ENCODE peak calls at places on chromosomes 4 and X, in seven cellular contexts. One of them, this sample, is unnamed.

GRCh38 chr4:11418610-11419009 is 10.1 kb downstream of the HS3ST1 start:
- DNase-seq in endodermal cell: peak; percentile 56
- DNase-seq in CD8-positive, alpha-beta memory T cell: peak; percentile 9
- DNase-seq in brain microvascular endothelial cell: no peak
- DNase-seq in cardiac muscle cell: no peak
- DNase-seq in iPS DF 6.9: no peak
- DNase-seq in fibroblast of lung: no peak
- DNase-seq in this sample: no peak

GRCh38 chr4:8847764-8848163 is 23.9 kb downstream of the HMX1 start:
- DNase-seq in iPS DF 6.9: no peak
- DNase-seq in endodermal cell: peak; percentile 55
- DNase-seq in fibroblast of lung: no peak
- DNase-seq in cardiac muscle cell: peak; percentile 55
- DNase-seq in CD8-positive, alpha-beta memory T cell: no peak
- DNase-seq in brain microvascular endothelial cell: peak; percentile 3
- DNase-seq in this sample: no peak

GRCh38 chr4:182555997-182556418 is 312.8 kb downstream of the TENM3 start:
- DNase-seq in cardiac muscle cell: no peak
- DNase-seq in endodermal cell: peak; percentile 66
- DNase-seq in brain microvascular endothelial cell: peak; percentile 70
- DNase-seq in iPS DF 6.9: peak; percentile 54
- DNase-seq in CD8-positive, alpha-beta memory T cell: no peak
- DNase-seq in fibroblast of lung: peak; percentile 92
- DNase-seq in this sample: no peak

GRCh38 chr4:79923290-79923689 is 149.7 kb downstream of the ANTXR2 start:
- DNase-seq in CD8-positive, alpha-beta memory T cell: no peak
- DNase-seq in fibroblast of lung: no peak
- DNase-seq in iPS DF 6.9: no peak
- DNase-seq in cardiac muscle cell: peak; percentile 5
- DNase-seq in brain microvascular endothelial cell: no peak
- DNase-seq in endodermal cell: no peak
- DNase-seq in this sample: no peak

GRCh38 chr4:89719536-89719935 is 117.4 kb downstream of the SNCA start:
- DNase-seq in CD8-positive, alpha-beta memory T cell: no peak
- DNase-seq in fibroblast of lung: no peak
- DNase-seq in cardiac muscle cell: no peak
- DNase-seq in iPS DF 6.9: no peak
- DNase-seq in endodermal cell: no peak
- DNase-seq in brain microvascular endothelial cell: no peak
- DNase-seq in this sample: no peak

GRCh38 chrX:46758956-46759644 is at the start of gene SLC9A7:
- DNase-seq in endodermal cell: peak; percentile 96
- DNase-seq in brain microvascular endothelial cell: peak; percentile 59
- DNase-seq in fibroblast of lung: peak; percentile 66
- DNase-seq in cardiac muscle cell: peak; percentile 80
- DNase-seq in iPS DF 6.9: no peak
- DNase-seq in CD8-positive, alpha-beta memory T cell: peak; percentile 75
- DNase-seq in this sample: peak; percentile 0

GRCh38 chr4:59060002-59060846 is 1950.0 kb upstream of the IGFBP7 start:
- DNase-seq in brain microvascular endothelial cell: no peak
- DNase-seq in cardiac muscle cell: no peak
- DNase-seq in endodermal cell: no peak
- DNase-seq in iPS DF 6.9: no peak
- DNase-seq in CD8-positive, alpha-beta memory T cell: no peak
- DNase-seq in fibroblast of lung: no peak
- DNase-seq in this sample: no peak

GRCh38 chr4:34516524-34516923 is 1727.8 kb downstream of the ARAP2 start:
- DNase-seq in brain microvascular endothelial cell: no peak
- DNase-seq in cardiac muscle cell: no peak
- DNase-seq in endodermal cell: no peak
- DNase-seq in CD8-positive, alpha-beta memory T cell: no peak
- DNase-seq in fibroblast of lung: no peak
- DNase-seq in iPS DF 6.9: no peak
- DNase-seq in this sample: no peak

GRCh38 chr4:38273369-38273768 is 313.2 kb downstream of the PTTG2 start:
- DNase-seq in endodermal cell: no peak
- DNase-seq in CD8-positive, alpha-beta memory T cell: no peak
- DNase-seq in iPS DF 6.9: no peak
- DNase-seq in cardiac muscle cell: no peak
- DNase-seq in fibroblast of lung: no peak
- DNase-seq in brain microvascular endothelial cell: no peak
- DNase-seq in this sample: no peak

GRCh38 chr4:188246488-188246887 is 107.2 kb downstream of the TRIML1 start:
- DNase-seq in endodermal cell: peak; percentile 76
- DNase-seq in iPS DF 6.9: no peak
- DNase-seq in CD8-positive, alpha-beta memory T cell: no peak
- DNase-seq in brain microvascular endothelial cell: no peak
- DNase-seq in cardiac muscle cell: no peak
- DNase-seq in fibroblast of lung: no peak
- DNase-seq in this sample: no peak

GRCh38 chr4:114041117-114041475 is 61.6 kb upstream of the ARSJ start:
- DNase-seq in fibroblast of lung: peak; percentile 58
- DNase-seq in endodermal cell: no peak
- DNase-seq in CD8-positive, alpha-beta memory T cell: no peak
- DNase-seq in iPS DF 6.9: no peak
- DNase-seq in cardiac muscle cell: no peak
- DNase-seq in brain microvascular endothelial cell: no peak
- DNase-seq in this sample: no peak
- H3K27ac ChIP-seq in fibroblast of lung: peak overlapping the region; percentile 65
- H3K27ac ChIP-seq in endodermal cell: no peak overlapping the region
- H3K27ac ChIP-seq in CD8-positive, alpha-beta memory T cell: no peak overlapping the region
- H3K27ac ChIP-seq in iPS DF 6.9: no peak overlapping the region
- H3K27ac ChIP-seq in cardiac muscle cell: no peak overlapping the region
- H3K27ac ChIP-seq in brain microvascular endothelial cell: no peak overlapping the region
- H3K27ac ChIP-seq in this sample: no peak overlapping the region

GRCh38 chrX:78103656-78104446 is at the start of gene PGK1:
- DNase-seq in fibroblast of lung: peak; percentile 98
- DNase-seq in cardiac muscle cell: peak; percentile 93
- DNase-seq in CD8-positive, alpha-beta memory T cell: peak; percentile 93
- DNase-seq in brain microvascular endothelial cell: peak; percentile 96
- DNase-seq in iPS DF 6.9: peak; percentile 57
- DNase-seq in endodermal cell: peak; percentile 96
- DNase-seq in this sample: peak; percentile 90
- H3K27ac ChIP-seq in fibroblast of lung: peak within 1 kb of the TSS; percentile 95
- H3K27ac ChIP-seq in cardiac muscle cell: peak within 1 kb of the TSS; percentile 90
- H3K27ac ChIP-seq in CD8-positive, alpha-beta memory T cell: peak within 1 kb of the TSS; percentile 98
- H3K27ac ChIP-seq in brain microvascular endothelial cell: peak within 1 kb of the TSS; percentile 87
- H3K27ac ChIP-seq in iPS DF 6.9: no peak within 1 kb of the TSS
- H3K27ac ChIP-seq in endodermal cell: peak within 1 kb of the TSS; percentile 82
- H3K27ac ChIP-seq in this sample: peak within 1 kb of the TSS; percentile 86

DNA sequence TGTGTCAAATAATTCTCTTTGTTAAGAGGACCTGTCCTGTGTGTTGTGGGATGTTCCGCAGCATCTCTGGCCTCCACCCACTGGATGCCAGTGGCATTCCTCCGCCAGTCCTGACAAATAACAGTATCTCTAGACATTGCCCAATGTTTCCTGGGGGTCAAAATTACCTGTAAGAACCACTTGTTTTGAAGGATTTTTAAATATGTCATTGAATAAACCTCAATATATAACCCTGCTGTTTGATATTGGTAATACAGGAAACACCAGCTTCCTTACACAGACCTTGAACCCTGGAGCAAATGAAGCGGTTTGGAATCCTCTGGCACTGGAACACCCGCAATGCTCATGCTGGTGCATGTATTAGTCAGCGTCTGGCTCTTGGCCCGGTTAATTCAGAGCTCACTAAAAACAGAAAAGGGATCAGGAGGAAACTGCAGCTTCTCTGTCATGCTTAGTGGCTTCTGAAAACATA is 101.3 kb downstream of the TBL1X start:
- DNase-seq in CD8-positive, alpha-beta memory T cell: peak; percentile 4
- DNase-seq in brain microvascular endothelial cell: peak; percentile 85
- DNase-seq in fibroblast of lung: peak; percentile 91
- DNase-seq in cardiac muscle cell: no peak
- DNase-seq in iPS DF 6.9: no peak
- DNase-seq in endodermal cell: no peak
- DNase-seq in this sample: peak; percentile 8
- H3K27ac ChIP-seq in CD8-positive, alpha-beta memory T cell: no peak overlapping the region
- H3K27ac ChIP-seq in brain microvascular endothelial cell: peak overlapping the region; percentile 27
- H3K27ac ChIP-seq in fibroblast of lung: peak overlapping the region; percentile 19
- H3K27ac ChIP-seq in cardiac muscle cell: no peak overlapping the region
- H3K27ac ChIP-seq in iPS DF 6.9: no peak overlapping the region
- H3K27ac ChIP-seq in endodermal cell: no peak overlapping the region
- H3K27ac ChIP-seq in this sample: no peak overlapping the region

DNA sequence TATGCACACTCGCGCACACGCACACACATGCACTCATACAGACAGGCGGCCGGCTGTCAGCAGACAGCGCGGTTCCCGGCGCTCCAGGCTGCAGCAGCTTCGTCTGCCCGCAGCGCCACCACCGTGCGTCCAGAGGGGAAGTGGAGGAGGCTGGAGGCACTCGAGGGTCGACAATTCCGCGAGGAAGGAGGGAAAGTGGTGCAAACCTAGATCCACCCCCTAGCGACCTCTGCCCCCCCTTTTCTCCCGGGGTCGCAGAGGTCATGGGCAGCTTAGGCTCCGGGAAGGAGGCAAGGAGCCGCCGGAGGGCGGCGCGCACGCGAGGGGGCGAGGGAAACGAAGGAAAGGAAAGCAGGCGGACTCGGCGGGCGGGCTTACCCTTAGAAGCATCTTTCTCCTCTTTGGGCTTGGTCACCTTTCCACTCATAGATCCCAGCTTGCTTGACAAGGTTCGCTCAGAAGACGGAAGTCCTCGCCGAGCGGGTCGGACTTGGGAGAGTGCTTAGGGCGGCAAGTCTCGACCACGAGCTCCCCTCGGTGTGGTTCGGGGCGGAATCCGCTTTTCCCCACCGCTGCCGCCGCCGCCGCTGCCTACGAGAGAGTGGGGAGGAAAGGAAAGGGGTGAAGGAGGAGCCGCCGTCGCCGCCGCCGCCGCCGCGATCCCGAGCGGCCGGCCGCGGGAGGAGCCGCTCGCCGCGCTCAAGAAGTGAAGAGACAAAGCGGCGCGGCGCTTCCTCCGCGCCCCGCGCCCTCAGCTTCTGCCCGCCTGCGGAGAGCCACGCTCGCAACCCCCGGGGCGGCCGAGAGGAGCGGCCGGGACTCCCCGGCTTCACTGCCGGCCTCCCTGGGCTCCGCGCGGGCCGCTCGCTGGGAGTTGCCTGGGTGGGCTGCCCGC is 326.6 kb upstream of the F9 start:
- DNase-seq in cardiac muscle cell: peak; percentile 44
- DNase-seq in brain microvascular endothelial cell: no peak
- DNase-seq in CD8-positive, alpha-beta memory T cell: no peak
- DNase-seq in endodermal cell: peak; percentile 70
- DNase-seq in fibroblast of lung: peak; percentile 37
- DNase-seq in iPS DF 6.9: no peak
- DNase-seq in this sample: no peak
- H3K27ac ChIP-seq in cardiac muscle cell: no peak overlapping the region
- H3K27ac ChIP-seq in brain microvascular endothelial cell: no peak overlapping the region
- H3K27ac ChIP-seq in CD8-positive, alpha-beta memory T cell: no peak overlapping the region
- H3K27ac ChIP-seq in endodermal cell: peak overlapping the region; percentile 66
- H3K27ac ChIP-seq in fibroblast of lung: no peak overlapping the region
- H3K27ac ChIP-seq in iPS DF 6.9: no peak overlapping the region
- H3K27ac ChIP-seq in this sample: no peak overlapping the region

GRCh38 chr4:147789596-147789995 is 57.7 kb downstream of the ARHGAP10 start:
- DNase-seq in cardiac muscle cell: no peak
- DNase-seq in endodermal cell: no peak
- DNase-seq in CD8-positive, alpha-beta memory T cell: no peak
- DNase-seq in fibroblast of lung: no peak
- DNase-seq in brain microvascular endothelial cell: no peak
- DNase-seq in iPS DF 6.9: no peak
- DNase-seq in this sample: no peak

GRCh38 chr4:147787204-147787603 is 55.3 kb downstream of the ARHGAP10 start:
- DNase-seq in brain microvascular endothelial cell: peak; percentile 53
- DNase-seq in fibroblast of lung: peak; percentile 91
- DNase-seq in endodermal cell: peak; percentile 55
- DNase-seq in CD8-positive, alpha-beta memory T cell: no peak
- DNase-seq in iPS DF 6.9: no peak
- DNase-seq in cardiac muscle cell: no peak
- DNase-seq in this sample: no peak

GRCh38 chr4:147790412-147790811 is 58.5 kb downstream of the ARHGAP10 start:
- DNase-seq in fibroblast of lung: no peak
- DNase-seq in cardiac muscle cell: no peak
- DNase-seq in endodermal cell: no peak
- DNase-seq in CD8-positive, alpha-beta memory T cell: no peak
- DNase-seq in brain microvascular endothelial cell: no peak
- DNase-seq in iPS DF 6.9: no peak
- DNase-seq in this sample: no peak

GRCh38 chr4:147786531-147786930 is 54.6 kb downstream of the ARHGAP10 start:
- DNase-seq in brain microvascular endothelial cell: no peak
- DNase-seq in fibroblast of lung: no peak
- DNase-seq in endodermal cell: no peak
- DNase-seq in iPS DF 6.9: no peak
- DNase-seq in CD8-positive, alpha-beta memory T cell: no peak
- DNase-seq in cardiac muscle cell: no peak
- DNase-seq in this sample: no peak

DNA sequence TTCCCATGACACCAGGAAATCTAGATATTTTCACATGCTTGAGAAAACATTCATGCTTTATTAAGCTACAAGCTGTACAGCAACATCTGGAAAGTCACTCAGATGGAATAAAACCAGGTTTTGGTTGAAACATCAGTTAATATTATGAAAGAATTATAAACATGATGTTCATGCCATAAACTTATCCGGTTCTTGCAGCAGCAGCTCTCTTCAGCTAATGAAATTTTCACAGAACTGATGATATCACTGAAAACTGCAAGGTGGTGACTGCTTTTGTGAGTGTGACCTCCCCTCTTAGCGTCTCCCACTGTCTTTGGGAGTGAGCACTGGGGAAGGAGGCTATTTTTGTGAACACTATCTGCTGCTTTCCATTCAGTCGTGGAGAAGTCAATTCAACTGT is 56.9 kb downstream of the ARHGAP10 start:
- DNase-seq in CD8-positive, alpha-beta memory T cell: no peak
- DNase-seq in endodermal cell: no peak
- DNase-seq in cardiac muscle cell: no peak
- DNase-seq in brain microvascular endothelial cell: no peak
- DNase-seq in iPS DF 6.9: no peak
- DNase-seq in fibroblast of lung: no peak
- DNase-seq in this sample: no peak
- H3K27ac ChIP-seq in CD8-positive, alpha-beta memory T cell: no peak overlapping the region
- H3K27ac ChIP-seq in endodermal cell: no peak overlapping the region
- H3K27ac ChIP-seq in cardiac muscle cell: no peak overlapping the region
- H3K27ac ChIP-seq in brain microvascular endothelial cell: no peak overlapping the region
- H3K27ac ChIP-seq in iPS DF 6.9: no peak overlapping the region
- H3K27ac ChIP-seq in fibroblast of lung: no peak overlapping the region
- H3K27ac ChIP-seq in this sample: no peak overlapping the region

DNA sequence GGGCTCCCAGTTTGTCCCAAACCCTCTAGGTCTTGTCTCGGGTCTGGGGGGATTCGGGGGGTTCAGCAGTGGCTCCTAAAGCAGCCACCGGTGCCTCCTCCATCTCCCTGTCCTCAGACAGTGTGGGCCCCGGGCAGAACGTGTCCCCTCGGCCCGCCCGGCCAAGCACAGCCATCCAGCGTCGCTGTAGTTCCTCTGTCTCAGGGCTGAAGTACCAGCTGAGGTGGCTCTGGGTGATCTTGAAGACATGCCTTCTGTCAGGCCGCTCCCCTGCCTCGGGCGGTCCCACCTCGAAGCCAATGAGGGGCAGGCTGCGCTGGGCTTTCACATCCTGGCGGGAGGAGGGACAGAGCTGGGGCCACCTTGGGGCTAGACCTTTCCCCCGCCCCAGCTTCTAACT is 5.9 kb downstream of the TSR2 start:
- DNase-seq in iPS DF 6.9: no peak
- DNase-seq in fibroblast of lung: no peak
- DNase-seq in endodermal cell: peak; percentile 70
- DNase-seq in CD8-positive, alpha-beta memory T cell: no peak
- DNase-seq in brain microvascular endothelial cell: no peak
- DNase-seq in cardiac muscle cell: no peak
- DNase-seq in this sample: no peak
- H3K27ac ChIP-seq in iPS DF 6.9: no peak overlapping the region
- H3K27ac ChIP-seq in fibroblast of lung: no peak overlapping the region
- H3K27ac ChIP-seq in endodermal cell: no peak overlapping the region
- H3K27ac ChIP-seq in CD8-positive, alpha-beta memory T cell: no peak overlapping the region
- H3K27ac ChIP-seq in brain microvascular endothelial cell: no peak overlapping the region
- H3K27ac ChIP-seq in cardiac muscle cell: no peak overlapping the region
- H3K27ac ChIP-seq in this sample: no peak overlapping the region